ENCODE peak calls at places on chromosome 15, in four cellular contexts. J is choroid plexus epithelial cell, W is GOT3, T is germinal center. U is an unnamed sample.

GRCh38 chr15:43329222-43329959 is 982 bp downstream of the LCMT2 start:
- DNase-seq in W (no peak), T (no peak), J (peak), U (peak)

GRCh38 chr15:76376029-76376428 is 39.5 kb downstream of the ISL2 start:
- DNase-seq in J (peak), T (no peak), W (no peak), U (no peak)

GRCh38 chr15:82568986-82569385 is 28.7 kb upstream of the RPS17 start:
- DNase-seq in T (no peak), W (no peak), J (no peak), U (no peak)

GRCh38 chr15:83913034-83913632 is 259.2 kb downstream of the ADAMTSL3 start:
- DNase-seq in T (no peak), W (no peak), J (no peak), U (no peak)

GRCh38 chr15:51830279-51830806 is 890 bp downstream of the TMOD3 start:
- DNase-seq in J (peak), T (no peak), W (no peak), U (peak)

GRCh38 chr15:90677807-90678790 is 39.0 kb upstream of the BLM start:
- DNase-seq in J (no peak), W (no peak), T (no peak), U (no peak)

GRCh38 chr15:66842710-66843441 is 140.8 kb downstream of the SMAD6 start:
- DNase-seq in J (peak), W (no peak), T (peak), U (no peak)

GRCh38 chr15:73346735-73347312 is 21.9 kb downstream of the HCN4 start:
- DNase-seq in T (peak), J (peak), W (no peak), U (no peak)

GRCh38 chr15:41930221-41930866 is 36.5 kb upstream of the SPTBN5 start:
- DNase-seq in J (peak), W (peak), T (no peak), U (no peak)

GRCh38 chr15:55909036-55909811 is 84.2 kb downstream of the NEDD4 start:
- DNase-seq in J (peak), T (no peak), W (no peak), U (no peak)

GRCh38 chr15:88631464-88632028 is 7.3 kb upstream of the ISG20 start:
- DNase-seq in T (no peak), J (no peak), W (no peak), U (no peak)

GRCh38 chr15:78635346-78635745 is 5.7 kb downstream of the CHRNB4 start:
- DNase-seq in T (no peak), J (no peak), W (no peak), U (no peak)

GRCh38 chr15:88657326-88658069 is 18.7 kb downstream of the ISG20 start:
- DNase-seq in T (no peak), W (no peak), J (peak), U (no peak)

GRCh38 chr15:40239671-40240618 is 1.1 kb downstream of the PAK6 start:
- DNase-seq in J (no peak), W (no peak), T (no peak), U (no peak)

GRCh38 chr15:74022706-74023470 is 28.4 kb downstream of the PML start:
- DNase-seq in J (no peak), T (no peak), W (no peak), U (no peak)

GRCh38 chr15:71792521-71792920 is 17.8 kb upstream of the NR2E3 start:
- DNase-seq in T (no peak), W (no peak), J (peak), U (no peak)

GRCh38 chr15:34437687-34438086 is at the start of gene GOLGA8A:
- DNase-seq in T (peak), W (peak), J (peak), U (no peak)

GRCh38 chr15:55846108-55846707 is 103.3 kb upstream of the PRTG start:
- DNase-seq in T (peak), W (no peak), J (peak), U (peak)

GRCh38 chr15:89802231-89802928 is 12.3 kb downstream of the ANPEP start:
- DNase-seq in J (no peak), W (no peak), T (no peak), U (no peak)

U was measured in brain pericyte.